ENCODE peak calls at places on chromosomes 11 and 22, in six cellular contexts. D is H9, T is body of pancreas, Y is pancreas, N is astrocyte of the spinal cord, K is mesothelial cell of epicardium. H is an unnamed sample.

GRCh38 chr11:7844986-7845385 is 48.2 kb upstream of the OR5P2 start:
- DNase-seq in D (no peak), T (no peak), Y (no peak), N (no peak), K (no peak), H (no peak)

GRCh38 chr22:48820481-48821345 is 1007.0 kb downstream of the BRD1 start:
- DNase-seq in D (no peak), T (no peak), Y (peak), N (no peak), K (no peak), H (no peak)

GRCh38 chr11:44885065-44885777 is 65.5 kb downstream of the TP53I11 start:
- DNase-seq in D (no peak), T (no peak), Y (no peak), N (no peak), K (no peak), H (peak)

GRCh38 chr22:45533731-45534130 is 31.0 kb downstream of the FBLN1 start:
- DNase-seq in D (no peak), T (no peak), Y (no peak), N (no peak), K (no peak), H (no peak)

GRCh38 chr11:68120212-68121066 is 749 bp downstream of the CHKA start:
- DNase-seq in D (peak), T (peak), Y (peak), N (peak), K (peak), H (peak)

GRCh38 chr11:14446701-14447169 is 52.9 kb downstream of the COPB1 start:
- DNase-seq in D (no peak), T (no peak), Y (no peak), N (peak), K (no peak), H (no peak)

GRCh38 chr22:40257979-40258378 is 80.3 kb downstream of the TNRC6B start:
- DNase-seq in D (no peak), T (no peak), Y (no peak), N (no peak), K (no peak), H (no peak)

GRCh38 chr11:66371627-66372415 is at the start of gene SLC29A2:
- DNase-seq in D (peak), T (peak), Y (peak), N (no peak), K (peak), H (peak)

GRCh38 chr22:44151661-44152060 is 29.1 kb upstream of the PARVG start:
- DNase-seq in D (no peak), T (no peak), Y (no peak), N (peak), K (no peak), H (no peak)

GRCh38 chr22:42316988-42317387 is 46.5 kb upstream of the TCF20 start:
- DNase-seq in D (no peak), T (no peak), Y (no peak), N (peak), K (no peak), H (no peak)

GRCh38 chr11:74646964-74647363 is 54.6 kb downstream of the POLD3 start:
- DNase-seq in D (no peak), T (no peak), Y (no peak), N (no peak), K (no peak), H (no peak)

GRCh38 chr22:26797910-26798309 is 140.5 kb downstream of the MIAT start:
- DNase-seq in D (peak), T (no peak), Y (no peak), N (no peak), K (no peak), H (no peak)

GRCh38 chr11:80700386-80700785 is 1259.6 kb upstream of the TENM4 start:
- DNase-seq in D (no peak), T (no peak), Y (no peak), N (no peak), K (no peak), H (no peak)

GRCh38 chr11:12721816-12722604 is 47.8 kb downstream of the TEAD1 start:
- DNase-seq in D (no peak), T (no peak), Y (no peak), N (no peak), K (no peak), H (no peak)

GRCh38 chr11:108825381-108825780 is 160.5 kb downstream of the DDX10 start:
- DNase-seq in D (no peak), T (no peak), Y (no peak), N (no peak), K (no peak), H (no peak)

GRCh38 chr22:41347066-41347859 is 34.5 kb upstream of the TEF start:
- DNase-seq in D (no peak), T (peak), Y (no peak), N (no peak), K (no peak), H (no peak)

GRCh38 chr11:110123003-110123402 is 29.8 kb downstream of the ZC3H12C start:
- DNase-seq in D (no peak), T (no peak), Y (no peak), N (peak), K (no peak), H (no peak)

GRCh38 chr11:20671856-20672546 is 2.6 kb downstream of the NELL1 start:
- DNase-seq in D (no peak), T (no peak), Y (no peak), N (peak), K (no peak), H (no peak)

GRCh38 chr11:47980907-47981621 is 705 bp downstream of the PTPRJ start:
- DNase-seq in D (peak), T (peak), Y (peak), N (no peak), K (peak), H (peak)
- TF ChIP-seq CTCF in D (peak), T (no peak), Y (no peak), N (peak), K (no peak), H (no peak)

DNA sequence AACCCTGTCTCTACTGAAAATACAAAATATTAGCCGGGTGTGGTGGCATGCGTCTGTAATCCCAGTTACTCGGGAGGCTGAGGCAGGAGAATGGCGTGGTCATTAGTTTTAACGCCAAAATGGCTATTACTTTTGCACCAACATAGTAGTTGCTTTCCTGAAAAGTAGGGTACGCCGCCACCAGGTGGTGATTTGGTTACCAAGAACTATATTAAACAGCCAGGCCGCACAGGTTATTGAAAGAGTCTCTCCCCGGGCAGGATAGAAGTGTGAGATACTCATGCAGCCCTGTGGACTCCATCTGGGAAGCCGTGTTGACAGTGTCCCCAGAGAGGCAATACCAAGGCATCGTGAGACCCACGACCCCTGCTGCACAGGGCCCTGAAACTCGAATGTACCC is 24.6 kb upstream of the LRRC32 start:
- DNase-seq in D (no peak), T (no peak), Y (no peak), N (no peak), K (no peak), H (no peak)
- TF ChIP-seq CTCF in D (peak), T (no peak), Y (no peak), N (no peak), K (no peak), H (no peak)

GRCh38 chr22:37930270-37930951 is 23.0 kb downstream of the C22orf23 start:
- DNase-seq in D (peak), T (peak), Y (no peak), N (no peak), K (no peak), H (no peak)
- TF ChIP-seq CTCF in D (peak), T (no peak), Y (peak), N (peak), K (no peak), H (peak)

GRCh38 chr11:107621090-107621489 is 30.1 kb downstream of the ELMOD1 start:
- DNase-seq in D (no peak), T (no peak), Y (no peak), N (no peak), K (no peak), H (no peak)
- TF ChIP-seq CTCF in D (no peak), T (no peak), Y (no peak), N (no peak), K (no peak), H (no peak)